ENCODE peak calls at places on chromosome X, in six cellular contexts. P, E, K, L, N and R are unnamed samples.

GRCh38 chrX:9912341-9912740 is 54.8 kb upstream of the CLDN34 start:
- DNase-seq in P (peak; percentile 26), E (no peak), K (peak; percentile 62), L (no peak), N (no peak), R (no peak)

GRCh38 chrX:17046478-17047097 is 100.1 kb downstream of the REPS2 start:
- DNase-seq in P (peak; percentile 70), E (peak; percentile 44), K (peak; percentile 70), L (peak; percentile 58), N (peak; percentile 36), R (peak; percentile 51)

GRCh38 chrX:11666180-11666579 is 460 bp upstream of the ARHGAP6 start:
- DNase-seq in P (peak; percentile 19), E (no peak), K (peak; percentile 57), L (peak; percentile 32), N (peak; percentile 15), R (no peak)

GRCh38 chrX:121036951-121037350 is 10.5 kb upstream of the GLUD2 start:
- DNase-seq in P (no peak), E (no peak), K (no peak), L (no peak), N (no peak), R (no peak)

GRCh38 chrX:120459313-120459712 is 9.8 kb downstream of the LAMP2 start:
- DNase-seq in P (no peak), E (no peak), K (no peak), L (no peak), N (no peak), R (no peak)

GRCh38 chrX:44569122-44569521 is 26.5 kb upstream of the FUNDC1 start:
- DNase-seq in P (peak; percentile 16), E (no peak), K (no peak), L (no peak), N (no peak), R (no peak)

GRCh38 chrX:10048076-10048475 is 80.9 kb downstream of the CLDN34 start:
- DNase-seq in P (peak; percentile 53), E (no peak), K (no peak), L (no peak), N (no peak), R (no peak)

GRCh38 chrX:23857935-23858334 is 49.8 kb downstream of the APOO start:
- DNase-seq in P (no peak), E (no peak), K (no peak), L (no peak), N (no peak), R (no peak)

GRCh38 chrX:80293354-80293753 is 126.9 kb upstream of the TENT5D start:
- DNase-seq in P (no peak), E (no peak), K (no peak), L (no peak), N (no peak), R (no peak)

GRCh38 chrX:117972681-117973080 is 143.9 kb downstream of the KLHL13 start:
- DNase-seq in P (no peak), E (no peak), K (peak; percentile 33), L (no peak), N (peak; percentile 4), R (no peak)

GRCh38 chrX:116413273-116413672 is 23.1 kb upstream of the SLC6A14 start:
- DNase-seq in P (no peak), E (no peak), K (no peak), L (no peak), N (no peak), R (peak; percentile 44)

GRCh38 chrX:41449615-41450014 is 2.5 kb downstream of the NYX start:
- DNase-seq in P (peak; percentile 42), E (no peak), K (no peak), L (peak; percentile 58), N (no peak), R (no peak)

GRCh38 chrX:38717871-38718270 is 83.4 kb upstream of the MID1IP1 start:
- DNase-seq in P (peak; percentile 37), E (peak; percentile 16), K (peak; percentile 36), L (peak; percentile 3), N (no peak), R (no peak)

GRCh38 chrX:21166302-21166982 is 207.8 kb upstream of the CNKSR2 start:
- DNase-seq in P (peak; percentile 54), E (no peak), K (no peak), L (peak; percentile 16), N (no peak), R (no peak)

GRCh38 chrX:115504167-115504566 is 56.8 kb upstream of the PLS3 start:
- DNase-seq in P (no peak), E (no peak), K (no peak), L (no peak), N (no peak), R (no peak)

GRCh38 chrX:72125331-72126047 is 6.2 kb downstream of the RTL5 start:
- DNase-seq in P (no peak), E (no peak), K (no peak), L (no peak), N (no peak), R (no peak)

GRCh38 chrX:106243376-106243775 is 75.3 kb downstream of the PWWP3B start:
- DNase-seq in P (no peak), E (no peak), K (no peak), L (no peak), N (no peak), R (no peak)

GRCh38 chrX:50492720-50493119 is 22.1 kb upstream of the DGKK start:
- DNase-seq in P (no peak), E (no peak), K (no peak), L (no peak), N (no peak), R (no peak)

GRCh38 chrX:44503550-44503949 is 39.1 kb downstream of the FUNDC1 start:
- DNase-seq in P (no peak), E (no peak), K (no peak), L (no peak), N (no peak), R (no peak)

GRCh38 chrX:109857898-109858297 is 124.8 kb upstream of the ACSL4 start:
- DNase-seq in P (peak; percentile 56), E (no peak), K (no peak), L (no peak), N (no peak), R (no peak)

GRCh38 chrX:267771-268261 is 13.4 kb upstream of the PLCXD1 start:
- DNase-seq in P (no peak), E (no peak), K (peak; percentile 74), L (no peak), N (no peak), R (no peak)
- H3K4me1 ChIP-seq in P (no peaks in the 10 kb centered on the region), E (no peaks in the 10 kb centered on the region), K (no peaks in the 10 kb centered on the region), L (no peaks in the 10 kb centered on the region), N (no peaks in the 10 kb centered on the region), R (no peaks in the 10 kb centered on the region)

DNA sequence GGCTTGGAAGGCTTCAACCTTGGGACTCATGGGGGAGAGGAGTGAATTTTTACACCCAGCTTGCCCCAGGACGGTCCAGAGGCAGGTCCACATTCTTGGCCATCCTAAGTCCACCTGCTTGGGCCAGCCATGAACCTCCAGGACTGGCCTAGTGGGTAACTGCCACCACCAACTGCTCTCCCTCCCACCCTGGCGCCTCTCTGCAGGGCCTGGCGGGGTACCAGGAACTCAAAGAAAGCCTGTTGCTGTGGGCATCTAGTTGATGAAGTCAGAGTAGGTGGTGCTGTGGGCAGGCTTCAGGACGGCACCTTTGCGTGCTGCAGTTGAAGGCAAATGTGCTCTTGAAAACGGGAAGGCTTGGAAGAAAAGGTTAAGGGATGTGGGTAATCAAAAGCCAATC is 12.0 kb downstream of the BCOR start:
- DNase-seq in P (no peak), E (no peak), K (peak; percentile 29), L (no peak), N (no peak), R (peak; percentile 20)
- H3K4me1 ChIP-seq in P (peaks cover 7% of the 10 kb centered on the region), E (peaks cover 71% of the 10 kb centered on the region), K (peaks cover 28% of the 10 kb centered on the region), L (peaks cover 33% of the 10 kb centered on the region), N (peaks cover 17% of the 10 kb centered on the region), R (peaks cover 10% of the 10 kb centered on the region)

GRCh38 chrX:12974217-12974796 is 603 bp upstream of the TMSB4X start:
- DNase-seq in P (peak; percentile 79), E (no peak), K (peak; percentile 54), L (peak; percentile 69), N (peak; percentile 79), R (peak; percentile 83)
- H3K4me1 ChIP-seq in P (peaks cover 16% of the 10 kb centered on the region), E (peaks cover 10% of the 10 kb centered on the region), K (peaks cover 2% of the 10 kb centered on the region), L (peaks cover 2% of the 10 kb centered on the region), N (no peaks in the 10 kb centered on the region), R (peaks cover 36% of the 10 kb centered on the region)

GRCh38 chrX:128653524-128653923 is 601.3 kb upstream of the ACTRT1 start:
- DNase-seq in P (no peak), E (no peak), K (no peak), L (no peak), N (no peak), R (no peak)
- H3K4me1 ChIP-seq in P (no peaks in the 10 kb centered on the region), E (no peaks in the 10 kb centered on the region), K (no peaks in the 10 kb centered on the region), L (no peaks in the 10 kb centered on the region), N (no peaks in the 10 kb centered on the region), R (no peaks in the 10 kb centered on the region)

GRCh38 chrX:78103001-78103634 is 930 bp upstream of the PGK1 start:
- DNase-seq in P (no peak), E (no peak), K (no peak), L (no peak), N (no peak), R (no peak)
- H3K4me1 ChIP-seq in P (peaks cover 13% of the 10 kb centered on the region), E (peaks cover 35% of the 10 kb centered on the region), K (no peaks in the 10 kb centered on the region), L (peaks cover 2% of the 10 kb centered on the region), N (peaks cover 8% of the 10 kb centered on the region), R (peaks cover 35% of the 10 kb centered on the region)

GRCh38 chrX:107731831-107732502 is 43.6 kb downstream of the TSC22D3 start:
- DNase-seq in P (peak; percentile 70), E (peak; percentile 42), K (peak; percentile 93), L (peak; percentile 85), N (peak; percentile 90), R (peak; percentile 95)

GRCh38 chrX:107730298-107730655 is 45.3 kb downstream of the TSC22D3 start:
- DNase-seq in P (no peak), E (no peak), K (no peak), L (peak; percentile 25), N (no peak), R (no peak)

GRCh38 chrX:107729558-107730297 is 45.9 kb downstream of the TSC22D3 start:
- DNase-seq in P (no peak), E (no peak), K (peak; percentile 75), L (peak; percentile 56), N (peak; percentile 49), R (peak; percentile 71)

GRCh38 chrX:107733686-107734085 is 41.9 kb downstream of the TSC22D3 start:
- DNase-seq in P (no peak), E (no peak), K (no peak), L (no peak), N (no peak), R (no peak)

DNA sequence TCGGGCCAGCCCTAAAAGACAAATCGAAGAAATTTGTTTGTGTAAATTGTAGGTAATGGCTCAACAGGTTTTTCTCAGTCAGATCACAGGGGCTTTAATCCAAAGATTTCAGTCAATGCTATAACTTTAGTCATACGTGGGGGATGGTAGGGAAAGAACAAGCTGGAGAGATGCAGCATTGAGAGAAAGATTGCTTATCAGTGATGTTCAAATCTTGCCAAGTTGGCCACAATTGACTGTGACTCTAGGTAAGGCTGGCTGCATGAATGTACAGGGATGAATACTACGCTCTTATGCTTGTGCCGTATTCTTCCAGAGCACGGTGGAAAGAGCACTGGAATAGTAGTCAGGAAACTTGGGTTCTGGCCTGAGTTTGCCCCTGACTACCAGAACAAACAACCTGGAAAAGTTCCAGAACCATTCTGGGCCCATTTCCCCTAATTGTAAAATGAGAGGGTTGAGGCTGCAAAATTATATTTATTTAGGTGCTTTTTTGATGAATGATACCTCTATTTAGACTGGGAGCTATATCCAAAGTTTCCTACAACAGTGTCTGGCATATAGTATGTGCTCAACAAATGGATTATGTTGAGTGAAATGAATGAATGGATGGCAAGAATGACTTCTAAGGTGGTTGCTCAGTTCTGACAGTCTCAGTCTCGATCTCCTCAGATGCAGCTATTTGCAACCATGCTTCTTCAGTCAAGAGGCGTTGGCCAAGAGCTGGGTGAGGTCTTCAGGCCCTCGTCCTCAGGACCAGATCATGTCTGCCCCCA is 44.4 kb downstream of the TSC22D3 start:
- DNase-seq in P (no peak), E (no peak), K (no peak), L (peak; percentile 12), N (no peak), R (no peak)
- H3K4me1 ChIP-seq in P (no peaks in the 10 kb centered on the region), E (peaks cover 35% of the 10 kb centered on the region), K (peaks cover 15% of the 10 kb centered on the region), L (peaks cover 10% of the 10 kb centered on the region), N (peaks cover 26% of the 10 kb centered on the region), R (peaks cover 81% of the 10 kb centered on the region)